ENCODE peak calls at places on chromosomes 16 and 17, in seven cellular contexts. U is tibial nerve, P is HFFc6, Y is testis, R is adrenal gland, X is fibroblast of the aortic adventitia, Z is HFF-Myc. M is an unnamed sample.

GRCh38 chr16:4123617-4124300 is 7.5 kb upstream of the ADCY9 start:
- DNase-seq in U (no peak), P (peak; percentile 60), Y (no peak), R (no peak), X (peak; percentile 53), Z (no peak), M (no peak)

GRCh38 chr17:8791910-8792270 is 7.3 kb downstream of the MFSD6L start:
- DNase-seq in U (no peak), P (peak; percentile 71), Y (no peak), R (no peak), X (peak; percentile 67), Z (no peak), M (peak; percentile 20)

GRCh38 chr17:48198950-48199541 is 91.5 kb downstream of the SNX11 start:
- DNase-seq in U (no peak), P (no peak), Y (no peak), R (no peak), X (no peak), Z (no peak), M (no peak)

GRCh38 chr17:3968017-3968416 is 3.8 kb upstream of the ATP2A3 start:
- DNase-seq in U (no peak), P (no peak), Y (no peak), R (no peak), X (no peak), Z (no peak), M (no peak)

GRCh38 chr16:54929090-54930033 is 1.3 kb upstream of the IRX5 start:
- DNase-seq in U (peak; percentile 95), P (peak; percentile 99), Y (peak; percentile 100), R (peak; percentile 100), X (peak; percentile 99), Z (peak; percentile 97), M (peak; percentile 73)

GRCh38 chr16:89749637-89750036 is 28.3 kb downstream of the ZNF276 start:
- DNase-seq in U (no peak), P (no peak), Y (no peak), R (no peak), X (no peak), Z (no peak), M (no peak)

GRCh38 chr16:5504028-5504758 is 406.6 kb upstream of the EEF2KMT start:
- DNase-seq in U (no peak), P (peak; percentile 39), Y (no peak), R (no peak), X (no peak), Z (no peak), M (no peak)

GRCh38 chr17:77772461-77772897 is 186.0 kb upstream of the TNRC6C start:
- DNase-seq in U (peak; percentile 29), P (no peak), Y (no peak), R (peak; percentile 57), X (peak; percentile 50), Z (no peak), M (no peak)

GRCh38 chr16:4790871-4791270 is 2.7 kb upstream of the SEPTIN12 start:
- DNase-seq in U (no peak), P (no peak), Y (no peak), R (no peak), X (no peak), Z (no peak), M (no peak)

GRCh38 chr17:73251871-73252270 is 9.8 kb downstream of the CPSF4L start:
- DNase-seq in U (no peak), P (no peak), Y (no peak), R (no peak), X (no peak), Z (no peak), M (no peak)

GRCh38 chr17:73248532-73248931 is 13.1 kb downstream of the CPSF4L start:
- DNase-seq in U (no peak), P (no peak), Y (no peak), R (no peak), X (no peak), Z (no peak), M (no peak)

GRCh38 chr17:73250851-73251640 is 10.6 kb downstream of the CPSF4L start:
- DNase-seq in U (no peak), P (no peak), Y (peak; percentile 9), R (no peak), X (no peak), Z (no peak), M (no peak)

GRCh38 chr17:73249700-73250099 is 12.0 kb downstream of the CPSF4L start:
- DNase-seq in U (no peak), P (no peak), Y (no peak), R (no peak), X (no peak), Z (no peak), M (no peak)

DNA sequence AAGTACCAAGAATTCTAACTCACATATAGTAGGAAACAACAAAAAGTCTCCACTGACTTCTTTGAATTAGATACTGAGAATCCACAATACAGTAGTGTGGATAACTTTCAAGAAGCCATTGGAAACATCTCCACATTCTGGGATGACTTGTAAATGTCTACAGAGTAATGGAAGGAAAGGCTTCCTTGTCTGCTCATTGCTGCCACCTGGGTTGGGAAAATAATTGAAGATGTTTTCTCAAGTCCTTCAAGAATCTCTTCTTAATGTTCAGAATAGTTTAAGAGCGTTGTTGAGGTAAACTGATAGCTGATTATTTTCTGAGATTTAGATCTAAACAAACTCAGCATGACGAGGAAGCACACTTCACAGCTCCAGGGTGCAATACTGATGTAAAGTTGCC is 14.0 kb downstream of the CPSF4L start:
- DNase-seq in U (no peak), P (no peak), Y (no peak), R (no peak), X (peak; percentile 22), Z (no peak), M (no peak)
- TF ChIP-seq CTCF in U (no peak), P (peak; percentile 39), Y (no peak), R (no peak), X (peak; percentile 26), Z (no peak), M (peak; percentile 42)

DNA sequence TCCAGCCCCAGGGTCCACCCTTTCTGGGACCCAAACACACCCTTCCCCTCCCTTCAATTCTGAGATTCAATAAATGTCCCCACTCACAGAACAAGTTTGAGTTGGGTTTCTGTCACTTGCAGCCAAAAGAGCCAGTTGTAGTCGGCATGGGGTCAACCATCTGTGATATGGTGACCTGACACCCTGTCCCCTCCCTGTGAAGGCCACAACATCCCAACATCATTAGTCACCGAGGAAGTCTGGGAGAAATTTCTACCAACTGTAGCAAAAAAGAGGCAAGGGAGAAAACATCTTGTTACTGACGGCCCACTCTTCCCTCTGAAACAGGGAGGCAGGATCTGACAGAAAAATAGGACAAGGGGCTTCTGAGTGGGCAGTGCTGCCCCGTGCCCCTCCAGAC is 638 bp upstream of the LYZL6 start:
- DNase-seq in U (no peak), P (no peak), Y (no peak), R (no peak), X (no peak), Z (no peak), M (no peak)
- TF ChIP-seq CTCF in U (no peak), P (no peak), Y (no peak), R (no peak), X (no peak), Z (no peak), M (no peak)

GRCh38 chr17:21215935-21216334 is 2.0 kb upstream of the TMEM11 start:
- DNase-seq in U (no peak), P (no peak), Y (no peak), R (no peak), X (peak; percentile 51), Z (no peak), M (no peak)

GRCh38 chr17:21213491-21214014 is 408 bp downstream of the TMEM11 start:
- DNase-seq in U (no peak), P (no peak), Y (peak; percentile 34), R (peak; percentile 41), X (no peak), Z (no peak), M (no peak)

GRCh38 chr17:21213005-21213404 is 956 bp downstream of the TMEM11 start:
- DNase-seq in U (no peak), P (no peak), Y (no peak), R (no peak), X (no peak), Z (no peak), M (no peak)

GRCh38 chr17:21214015-21214776 is at the start of gene TMEM11:
- DNase-seq in U (peak; percentile 88), P (peak; percentile 95), Y (peak; percentile 97), R (peak; percentile 96), X (peak; percentile 93), Z (peak; percentile 73), M (peak; percentile 41)

GRCh38 chr17:21214777-21215541 is 998 bp upstream of the TMEM11 start:
- DNase-seq in U (no peak), P (no peak), Y (no peak), R (peak; percentile 31), X (peak; percentile 40), Z (no peak), M (no peak)
- TF ChIP-seq CTCF in U (no peak), P (no peak), Y (no peak), R (no peak), X (no peak), Z (no peak), M (no peak)

GRCh38 chr17:38869647-38870258 is at the start of gene LASP1:
- DNase-seq in U (peak; percentile 85), P (peak; percentile 84), Y (peak; percentile 92), R (peak; percentile 85), X (peak; percentile 82), Z (no peak), M (no peak)

GRCh38 chr17:38868095-38868967 is 1.5 kb upstream of the LASP1 start:
- DNase-seq in U (peak; percentile 56), P (peak; percentile 75), Y (peak; percentile 35), R (peak; percentile 52), X (peak; percentile 69), Z (no peak), M (no peak)

GRCh38 chr17:38864636-38865398 is 5.0 kb upstream of the LASP1 start:
- DNase-seq in U (no peak), P (no peak), Y (no peak), R (no peak), X (no peak), Z (no peak), M (no peak)

GRCh38 chr17:38868968-38869646 is 751 bp upstream of the LASP1 start:
- DNase-seq in U (peak; percentile 93), P (peak; percentile 86), Y (peak; percentile 95), R (peak; percentile 87), X (peak; percentile 93), Z (no peak), M (peak; percentile 72)

GRCh38 chr17:38867179-38867994 is 2.5 kb upstream of the LASP1 start:
- DNase-seq in U (no peak), P (peak; percentile 77), Y (peak; percentile 73), R (peak; percentile 55), X (peak; percentile 85), Z (no peak), M (no peak)
- TF ChIP-seq CTCF in U (peak; percentile 29), P (peak; percentile 63), Y (peak; percentile 28), R (no peak), X (peak; percentile 34), Z (peak; percentile 11), M (peak; percentile 25)